ENCODE peak calls at places on chromosomes 1 and 21, in five cellular contexts. L is HepG2, O is K562, W is H1, M is GM12878. X is an unnamed sample.

GRCh38 chr1:178330153-178330552 is 166.6 kb downstream of the CLEC20A start:
- DNase-seq in O (no peak), M (no peak), L (no peak), W (no peak), X (no peak)

GRCh38 chr21:29418813-29419212 is 120.1 kb downstream of the BACH1 start:
- DNase-seq in W (no peak), O (no peak), L (no peak), M (peak; percentile 30), X (no peak)

GRCh38 chr1:216119600-216119999 is 303.6 kb downstream of the USH2A start:
- DNase-seq in L (peak; percentile 11), O (peak; percentile 9), W (no peak), M (no peak), X (peak; percentile 1)

GRCh38 chr1:21295059-21295401 is 4.8 kb upstream of the ECE1 start:
- DNase-seq in M (no peak), L (no peak), W (no peak), O (peak; percentile 72), X (peak; percentile 42)

GRCh38 chr1:179817789-179818188 is 59.8 kb downstream of the TOR1AIP2 start:
- DNase-seq in W (no peak), M (no peak), O (no peak), L (no peak), X (no peak)

GRCh38 chr1:7389201-7389785 is 381.8 kb upstream of the VAMP3 start:
- DNase-seq in M (no peak), L (no peak), O (no peak), W (no peak), X (no peak)

GRCh38 chr1:94806451-94806861 is 13.7 kb upstream of the SLC44A3 start:
- DNase-seq in W (no peak), O (no peak), L (no peak), M (no peak), X (no peak)

GRCh38 chr1:147676306-147677085 is 6.2 kb upstream of the ACP6 start:
- DNase-seq in W (no peak), O (no peak), L (peak; percentile 83), M (no peak), X (no peak)

GRCh38 chr1:43536196-43536863 is 5.6 kb downstream of the PTPRF start:
- DNase-seq in L (no peak), W (no peak), O (no peak), M (no peak), X (no peak)

GRCh38 chr1:206463137-206463536 is 7.1 kb upstream of the IKBKE start:
- DNase-seq in M (no peak), O (no peak), W (no peak), L (no peak), X (no peak)

GRCh38 chr1:91585982-91586381 is 85.3 kb downstream of the CDC7 start:
- DNase-seq in W (no peak), L (no peak), M (no peak), O (no peak), X (no peak)

GRCh38 chr1:21585037-21585436 is 75.8 kb downstream of the ALPL start:
- DNase-seq in W (no peak), O (peak; percentile 54), L (peak; percentile 43), M (no peak), X (no peak)

GRCh38 chr1:167578935-167579521 is 25.5 kb upstream of the CREG1 start:
- DNase-seq in O (no peak), L (no peak), W (no peak), M (no peak), X (no peak)

GRCh38 chr1:176201568-176201967 is 5.5 kb downstream of the COP1 start:
- DNase-seq in O (no peak), M (no peak), L (no peak), W (no peak), X (no peak)
- H3K4me3 ChIP-seq in O (no peak overlapping the region), M (no peak overlapping the region), L (no peak overlapping the region), W (no peak overlapping the region), X (no peak overlapping the region)

DNA sequence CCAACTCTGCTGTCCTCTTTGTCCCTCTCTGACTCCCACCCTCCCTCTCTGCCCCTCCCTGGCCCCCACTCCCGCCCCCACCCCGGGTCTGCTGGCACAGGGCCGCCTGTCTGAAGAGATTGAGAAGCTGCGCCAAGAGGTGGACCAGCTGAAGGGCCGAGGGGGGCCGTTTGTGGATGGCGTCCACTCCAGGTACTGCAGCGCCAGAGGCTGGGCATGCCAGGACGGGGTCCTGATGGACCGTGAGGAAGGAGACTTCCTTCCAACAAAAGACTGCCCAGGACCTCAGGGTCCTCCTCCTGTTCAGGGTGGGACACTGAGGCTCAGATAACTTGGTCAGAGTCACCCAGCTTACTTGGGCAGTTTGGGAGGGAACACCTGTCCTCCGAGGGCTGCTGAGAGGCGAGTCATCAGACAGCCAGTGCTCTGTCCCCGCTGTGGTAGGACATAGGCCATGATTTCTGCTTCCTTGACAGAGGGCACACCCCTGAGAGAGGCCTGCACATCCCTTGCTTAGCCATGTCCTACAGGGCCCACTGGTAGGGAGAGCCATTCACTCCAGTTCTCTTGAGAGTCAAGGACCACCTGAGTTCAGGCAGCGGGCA is 23.4 kb downstream of the PPFIA4 start:
- DNase-seq in L (no peak), O (no peak), W (no peak), M (no peak), X (no peak)
- TF ChIP-seq SRF in L (no peak), O (no peak), W (no peak), M (no peak), X (no peak)

DNA sequence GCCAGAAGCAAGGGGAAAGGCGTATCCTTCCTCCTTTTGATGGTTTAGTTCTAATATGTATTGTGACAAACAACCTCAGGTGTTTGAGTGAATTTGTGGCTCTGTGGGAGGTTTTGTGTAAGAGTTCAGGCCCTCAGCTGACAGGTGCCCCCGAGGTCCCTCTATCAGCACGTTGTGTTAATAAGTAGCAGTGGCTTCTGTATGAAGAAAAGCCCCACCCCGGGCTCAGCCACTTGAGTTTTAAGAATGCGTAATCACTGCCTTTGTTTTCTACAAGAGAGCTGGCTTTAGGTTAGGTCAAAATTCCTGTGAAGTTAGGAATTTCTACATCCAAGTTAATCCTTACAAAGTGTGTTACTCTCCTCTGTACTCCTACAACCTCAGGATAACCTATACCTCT is 92.4 kb upstream of the PGBD5 start:
- DNase-seq in M (no peak), W (peak; percentile 17), O (no peak), L (no peak), X (no peak)
- TF ChIP-seq SP1 in M (no peak), W (no peak), O (no peak), L (no peak), X (no peak)

GRCh38 chr1:110529011-110529410 is 10.0 kb upstream of the KCNA10 start:
- DNase-seq in O (no peak), W (no peak), M (no peak), L (no peak), X (no peak)
- H3K4me3 ChIP-seq in O (no peak overlapping the region), W (no peak overlapping the region), M (no peak overlapping the region), L (no peak overlapping the region), X (no peak overlapping the region)

GRCh38 chr1:19941121-19941520 is 17.7 kb upstream of the PLA2G2E start:
- DNase-seq in W (no peak), O (no peak), M (no peak), L (no peak), X (no peak)

GRCh38 chr1:19945914-19946313 is 22.5 kb upstream of the PLA2G2E start:
- DNase-seq in M (no peak), L (no peak), W (no peak), O (no peak), X (no peak)

GRCh38 chr1:19942657-19943056 is 19.2 kb upstream of the PLA2G2E start:
- DNase-seq in W (no peak), O (no peak), M (no peak), L (no peak), X (no peak)

GRCh38 chr1:19938502-19938901 is 15.1 kb upstream of the PLA2G2E start:
- DNase-seq in M (no peak), W (no peak), O (no peak), L (no peak), X (no peak)

GRCh38 chr1:19942088-19942487 is 18.7 kb upstream of the PLA2G2E start:
- DNase-seq in W (no peak), M (no peak), O (no peak), L (no peak), X (no peak)
- TF ChIP-seq SRF in W (no peak), M (no peak), O (no peak), L (no peak), X (no peak)

GRCh38 chr1:243234978-243235657 is 20.0 kb downstream of the CEP170 start:
- DNase-seq in W (no peak), M (no peak), L (no peak), O (no peak), X (no peak)
- TF ChIP-seq SP1 in W (no peak), M (no peak), L (no peak), O (no peak), X (no peak)

DNA sequence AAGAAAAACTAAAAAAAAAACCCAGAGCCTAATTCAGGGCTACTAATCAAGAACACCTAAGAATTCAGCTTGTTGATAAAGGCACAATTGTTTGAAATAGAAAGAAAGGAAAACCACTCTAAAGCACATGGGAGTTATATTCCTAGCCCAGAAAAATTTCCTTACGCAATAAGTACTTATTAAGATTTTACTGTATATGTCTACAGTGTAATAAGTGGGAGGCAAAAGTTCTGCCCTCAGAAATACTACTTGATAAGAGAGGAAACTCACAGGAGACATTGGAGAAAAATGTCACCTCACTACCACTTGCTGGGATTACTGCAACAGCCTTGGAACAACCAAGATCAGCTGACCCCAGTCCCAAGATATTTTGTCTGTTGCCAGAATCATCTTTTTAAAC is 66.1 kb downstream of the IARS2 start:
- DNase-seq in M (no peak), O (no peak), L (no peak), W (no peak), X (no peak)
- H3K4me3 ChIP-seq in M (no peak overlapping the region), O (no peak overlapping the region), L (no peak overlapping the region), W (no peak overlapping the region), X (no peak overlapping the region)

DNA sequence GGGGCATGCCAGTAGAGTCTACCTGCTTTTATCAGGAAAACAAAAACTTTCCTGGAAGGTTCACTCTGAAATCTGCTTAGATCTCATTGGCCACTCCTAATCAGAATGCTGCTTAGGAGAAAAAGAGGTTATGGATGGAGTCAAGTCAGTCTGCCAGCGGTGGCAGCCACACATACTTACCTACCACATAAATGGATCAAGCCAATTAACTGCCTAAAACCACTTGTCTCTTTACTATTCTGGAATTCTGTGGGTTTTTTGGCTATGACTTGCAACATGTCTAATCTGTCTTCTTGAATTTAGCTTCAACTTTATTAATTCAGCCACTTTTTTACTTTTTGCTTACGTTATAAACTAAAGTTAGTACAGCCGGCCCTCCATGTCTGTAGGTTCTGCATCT is 140.2 kb upstream of the SERTAD4 start:
- DNase-seq in L (no peak), M (no peak), O (no peak), W (no peak), X (no peak)
- TF ChIP-seq SRF in L (no peak), M (no peak), O (no peak), W (no peak), X (no peak)

X was measured in HCT116.